ENCODE peak calls at places on chromosomes 5 and 9, in nine cellular contexts. One of them, this sample, is unnamed.

GRCh38 chr9:28093141-28093540 is 519.9 kb upstream of the C9orf72 start:
- DNase-seq in HCT116: no peak
- DNase-seq in pancreas: no peak
- DNase-seq in psoas muscle: no peak
- DNase-seq in SK-N-SH: no peak
- DNase-seq in GM23248: no peak
- DNase-seq in PC-9: no peak
- DNase-seq in lower lobe of right lung: no peak
- DNase-seq in mesenchymal stem cell: no peak
- DNase-seq in this sample: no peak

GRCh38 chr5:138706655-138707480 is 46.4 kb upstream of the CTNNA1 start:
- DNase-seq in HCT116: no peak
- DNase-seq in pancreas: no peak
- DNase-seq in psoas muscle: no peak
- DNase-seq in SK-N-SH: no peak
- DNase-seq in GM23248: peak; percentile 92
- DNase-seq in PC-9: no peak
- DNase-seq in lower lobe of right lung: no peak
- DNase-seq in mesenchymal stem cell: peak; percentile 74
- DNase-seq in this sample: no peak

GRCh38 chr5:76718381-76718832 is 2.5 kb downstream of the F2R start:
- DNase-seq in HCT116: no peak
- DNase-seq in pancreas: no peak
- DNase-seq in psoas muscle: no peak
- DNase-seq in SK-N-SH: no peak
- DNase-seq in GM23248: peak; percentile 50
- DNase-seq in PC-9: no peak
- DNase-seq in lower lobe of right lung: no peak
- DNase-seq in mesenchymal stem cell: peak; percentile 84
- DNase-seq in this sample: no peak

GRCh38 chr9:82923410-82924242 is 139.3 kb downstream of the RASEF start:
- DNase-seq in HCT116: no peak
- DNase-seq in pancreas: no peak
- DNase-seq in psoas muscle: no peak
- DNase-seq in SK-N-SH: no peak
- DNase-seq in GM23248: no peak
- DNase-seq in PC-9: peak; percentile 70
- DNase-seq in lower lobe of right lung: no peak
- DNase-seq in mesenchymal stem cell: no peak
- DNase-seq in this sample: peak; percentile 86

GRCh38 chr5:36054646-36055045 is 12.0 kb downstream of the UGT3A2 start:
- DNase-seq in HCT116: no peak
- DNase-seq in pancreas: no peak
- DNase-seq in psoas muscle: no peak
- DNase-seq in SK-N-SH: no peak
- DNase-seq in GM23248: peak; percentile 26
- DNase-seq in PC-9: no peak
- DNase-seq in lower lobe of right lung: no peak
- DNase-seq in mesenchymal stem cell: no peak
- DNase-seq in this sample: no peak

GRCh38 chr5:9505215-9505614 is 40.7 kb downstream of the SEMA5A start:
- DNase-seq in HCT116: no peak
- DNase-seq in pancreas: no peak
- DNase-seq in psoas muscle: no peak
- DNase-seq in SK-N-SH: no peak
- DNase-seq in GM23248: peak; percentile 59
- DNase-seq in PC-9: no peak
- DNase-seq in lower lobe of right lung: no peak
- DNase-seq in mesenchymal stem cell: no peak
- DNase-seq in this sample: no peak

GRCh38 chr5:168012006-168012405 is 279.4 kb upstream of the WWC1 start:
- DNase-seq in HCT116: no peak
- DNase-seq in pancreas: no peak
- DNase-seq in psoas muscle: no peak
- DNase-seq in SK-N-SH: no peak
- DNase-seq in GM23248: no peak
- DNase-seq in PC-9: no peak
- DNase-seq in lower lobe of right lung: no peak
- DNase-seq in mesenchymal stem cell: no peak
- DNase-seq in this sample: no peak

GRCh38 chr5:34743878-34744277 is 87.8 kb downstream of the RAI14 start:
- DNase-seq in HCT116: no peak
- DNase-seq in pancreas: no peak
- DNase-seq in psoas muscle: no peak
- DNase-seq in SK-N-SH: no peak
- DNase-seq in GM23248: peak; percentile 90
- DNase-seq in PC-9: no peak
- DNase-seq in lower lobe of right lung: no peak
- DNase-seq in mesenchymal stem cell: peak; percentile 96
- DNase-seq in this sample: peak; percentile 18

GRCh38 chr9:134707031-134707680 is 65.6 kb downstream of the COL5A1 start:
- DNase-seq in HCT116: no peak
- DNase-seq in pancreas: peak; percentile 40
- DNase-seq in psoas muscle: peak; percentile 74
- DNase-seq in SK-N-SH: peak; percentile 98
- DNase-seq in GM23248: peak; percentile 64
- DNase-seq in PC-9: no peak
- DNase-seq in lower lobe of right lung: no peak
- DNase-seq in mesenchymal stem cell: peak; percentile 98
- DNase-seq in this sample: peak; percentile 96

DNA sequence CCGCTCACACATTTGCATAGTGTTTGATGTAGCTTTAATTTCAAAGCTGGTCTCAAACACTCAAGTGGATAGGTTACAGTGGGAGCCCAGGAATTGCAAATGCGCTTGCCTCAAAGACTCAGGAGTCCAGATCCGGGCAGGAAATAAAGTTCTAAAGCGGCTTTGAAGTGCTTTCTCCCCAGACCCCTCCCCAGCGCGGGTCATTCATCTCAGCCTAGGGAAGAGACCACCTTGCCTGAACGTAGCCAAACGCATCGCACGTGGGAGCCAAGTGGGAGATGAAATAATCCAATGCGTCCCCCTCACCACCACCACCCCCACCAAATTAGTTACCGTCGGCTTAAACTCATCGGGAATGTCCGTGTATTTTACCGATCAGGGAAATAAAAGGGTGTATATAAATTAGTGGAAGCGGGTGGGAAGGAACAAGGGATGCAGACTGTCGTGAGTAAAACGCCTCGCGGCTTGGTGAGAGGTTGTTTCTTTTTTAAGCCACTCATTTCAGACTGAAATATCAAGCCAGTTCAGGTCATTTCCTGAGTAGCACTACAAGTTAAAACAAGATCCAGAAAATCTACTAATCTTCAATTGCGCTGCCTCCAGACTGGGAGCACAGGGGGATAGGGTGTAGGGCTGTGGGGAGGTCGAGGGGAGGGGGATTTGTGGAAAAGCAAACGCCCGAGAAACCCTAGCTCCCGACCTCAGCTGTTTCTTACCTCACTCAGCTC is 141.0 kb downstream of the TSSK1B start:
- DNase-seq in HCT116: no peak
- DNase-seq in pancreas: no peak
- DNase-seq in psoas muscle: no peak
- DNase-seq in SK-N-SH: peak; percentile 51
- DNase-seq in GM23248: peak; percentile 65
- DNase-seq in PC-9: no peak
- DNase-seq in lower lobe of right lung: no peak
- DNase-seq in mesenchymal stem cell: peak; percentile 60
- DNase-seq in this sample: peak; percentile 11
- H3K4me1 ChIP-seq in HCT116: peaks cover 8% of the 10 kb centered on the region
- H3K4me1 ChIP-seq in pancreas: peaks cover 5% of the 10 kb centered on the region
- H3K4me1 ChIP-seq in psoas muscle: peaks cover 7% of the 10 kb centered on the region
- H3K4me1 ChIP-seq in SK-N-SH: peaks cover 14% of the 10 kb centered on the region
- H3K4me1 ChIP-seq in GM23248: peaks cover 10% of the 10 kb centered on the region
- H3K4me1 ChIP-seq in PC-9: peaks cover 12% of the 10 kb centered on the region
- H3K4me1 ChIP-seq in lower lobe of right lung: peaks cover 12% of the 10 kb centered on the region
- H3K4me1 ChIP-seq in mesenchymal stem cell: peaks cover 4% of the 10 kb centered on the region
- H3K4me1 ChIP-seq in this sample: peaks cover 5% of the 10 kb centered on the region

DNA sequence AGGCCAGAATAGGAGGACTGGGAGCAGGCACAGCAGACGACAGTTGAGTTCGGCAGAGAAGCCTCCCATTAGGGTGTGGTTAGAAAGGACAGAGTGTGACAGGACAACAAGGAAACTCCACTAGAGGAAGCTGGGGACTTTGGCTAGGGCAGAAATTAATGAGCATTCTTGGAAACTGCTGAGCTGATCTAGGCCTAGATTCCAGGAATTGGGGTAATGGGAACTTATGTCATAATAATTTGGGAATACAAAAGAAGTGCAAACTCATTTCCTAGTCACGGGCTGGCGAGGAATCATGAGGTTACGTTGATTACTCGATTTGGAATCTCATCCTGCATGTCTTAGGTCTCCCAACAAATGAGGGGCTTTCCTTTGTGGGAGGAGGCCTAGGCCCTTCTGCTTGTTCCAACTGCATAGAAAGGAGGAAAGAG is 144.6 kb upstream of the RPS23 start:
- DNase-seq in HCT116: no peak
- DNase-seq in pancreas: no peak
- DNase-seq in psoas muscle: peak; percentile 57
- DNase-seq in SK-N-SH: no peak
- DNase-seq in GM23248: peak; percentile 44
- DNase-seq in PC-9: no peak
- DNase-seq in lower lobe of right lung: peak; percentile 43
- DNase-seq in mesenchymal stem cell: no peak
- DNase-seq in this sample: no peak
- H3K4me3 ChIP-seq in HCT116: no peak overlapping the region
- H3K4me3 ChIP-seq in pancreas: no peak overlapping the region
- H3K4me3 ChIP-seq in psoas muscle: no peak overlapping the region
- H3K4me3 ChIP-seq in SK-N-SH: no peak overlapping the region
- H3K4me3 ChIP-seq in GM23248: no peak overlapping the region
- H3K4me3 ChIP-seq in PC-9: no peak overlapping the region
- H3K4me3 ChIP-seq in lower lobe of right lung: no peak overlapping the region
- H3K4me3 ChIP-seq in mesenchymal stem cell: no peak overlapping the region
- H3K4me3 ChIP-seq in this sample: no peak overlapping the region

GRCh38 chr9:115046786-115047185 is 71.2 kb downstream of the TNC start:
- DNase-seq in HCT116: no peak
- DNase-seq in pancreas: no peak
- DNase-seq in psoas muscle: no peak
- DNase-seq in SK-N-SH: no peak
- DNase-seq in GM23248: no peak
- DNase-seq in PC-9: no peak
- DNase-seq in lower lobe of right lung: no peak
- DNase-seq in mesenchymal stem cell: peak; percentile 18
- DNase-seq in this sample: no peak

GRCh38 chr9:115046199-115046598 is 71.8 kb downstream of the TNC start:
- DNase-seq in HCT116: no peak
- DNase-seq in pancreas: no peak
- DNase-seq in psoas muscle: no peak
- DNase-seq in SK-N-SH: no peak
- DNase-seq in GM23248: no peak
- DNase-seq in PC-9: no peak
- DNase-seq in lower lobe of right lung: no peak
- DNase-seq in mesenchymal stem cell: peak; percentile 34
- DNase-seq in this sample: no peak

GRCh38 chr9:115043632-115044031 is 74.3 kb downstream of the TNC start:
- DNase-seq in HCT116: no peak
- DNase-seq in pancreas: no peak
- DNase-seq in psoas muscle: no peak
- DNase-seq in SK-N-SH: no peak
- DNase-seq in GM23248: no peak
- DNase-seq in PC-9: no peak
- DNase-seq in lower lobe of right lung: no peak
- DNase-seq in mesenchymal stem cell: no peak
- DNase-seq in this sample: no peak

GRCh38 chr9:115039686-115040085 is 78.3 kb downstream of the TNC start:
- DNase-seq in HCT116: no peak
- DNase-seq in pancreas: no peak
- DNase-seq in psoas muscle: no peak
- DNase-seq in SK-N-SH: no peak
- DNase-seq in GM23248: no peak
- DNase-seq in PC-9: no peak
- DNase-seq in lower lobe of right lung: no peak
- DNase-seq in mesenchymal stem cell: no peak
- DNase-seq in this sample: no peak

DNA sequence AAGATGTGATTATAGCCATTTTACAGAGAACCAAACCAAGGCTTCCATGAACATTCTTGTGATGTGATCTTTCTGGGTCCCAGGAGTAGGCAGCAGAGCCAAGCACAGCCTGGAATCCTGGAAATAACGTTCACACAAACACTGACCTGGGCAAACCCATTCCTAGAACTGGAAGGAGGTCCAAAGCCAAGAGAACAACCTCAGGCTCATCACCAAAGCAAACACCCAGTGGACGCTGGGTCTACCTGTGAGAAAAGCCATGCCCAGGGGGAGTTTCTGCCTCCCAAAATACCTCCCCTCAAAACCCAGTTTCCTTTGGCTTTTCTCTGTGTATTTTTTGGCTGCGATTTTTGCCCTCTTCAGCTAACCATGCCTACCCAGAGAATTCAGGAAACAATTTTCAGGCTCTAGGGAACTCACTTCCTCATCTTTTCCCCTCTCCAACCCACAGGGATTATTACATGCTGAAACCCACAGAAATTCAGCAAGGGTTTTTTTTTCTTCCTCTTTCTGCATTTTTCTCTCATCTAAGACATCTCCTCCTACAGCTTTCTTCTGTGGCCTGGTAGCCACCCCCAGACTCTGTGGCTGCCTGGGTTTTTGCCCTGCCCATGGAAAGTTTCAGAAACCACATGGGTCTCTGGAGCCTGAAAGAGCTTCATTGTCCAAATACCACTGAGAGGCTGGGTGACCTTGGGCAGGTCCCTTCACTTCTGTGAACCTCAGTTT is 75.0 kb downstream of the TNC start:
- DNase-seq in HCT116: no peak
- DNase-seq in pancreas: no peak
- DNase-seq in psoas muscle: no peak
- DNase-seq in SK-N-SH: no peak
- DNase-seq in GM23248: peak; percentile 52
- DNase-seq in PC-9: no peak
- DNase-seq in lower lobe of right lung: peak; percentile 52
- DNase-seq in mesenchymal stem cell: no peak
- DNase-seq in this sample: no peak
- H3K27ac ChIP-seq in HCT116: no peak overlapping the region
- H3K27ac ChIP-seq in pancreas: no peak overlapping the region
- H3K27ac ChIP-seq in psoas muscle: no peak overlapping the region
- H3K27ac ChIP-seq in SK-N-SH: no peak overlapping the region
- H3K27ac ChIP-seq in GM23248: peak overlapping the region; percentile 20
- H3K27ac ChIP-seq in PC-9: no peak overlapping the region
- H3K27ac ChIP-seq in lower lobe of right lung: no peak overlapping the region
- H3K27ac ChIP-seq in mesenchymal stem cell: no peak overlapping the region
- H3K27ac ChIP-seq in this sample: no peak overlapping the region

DNA sequence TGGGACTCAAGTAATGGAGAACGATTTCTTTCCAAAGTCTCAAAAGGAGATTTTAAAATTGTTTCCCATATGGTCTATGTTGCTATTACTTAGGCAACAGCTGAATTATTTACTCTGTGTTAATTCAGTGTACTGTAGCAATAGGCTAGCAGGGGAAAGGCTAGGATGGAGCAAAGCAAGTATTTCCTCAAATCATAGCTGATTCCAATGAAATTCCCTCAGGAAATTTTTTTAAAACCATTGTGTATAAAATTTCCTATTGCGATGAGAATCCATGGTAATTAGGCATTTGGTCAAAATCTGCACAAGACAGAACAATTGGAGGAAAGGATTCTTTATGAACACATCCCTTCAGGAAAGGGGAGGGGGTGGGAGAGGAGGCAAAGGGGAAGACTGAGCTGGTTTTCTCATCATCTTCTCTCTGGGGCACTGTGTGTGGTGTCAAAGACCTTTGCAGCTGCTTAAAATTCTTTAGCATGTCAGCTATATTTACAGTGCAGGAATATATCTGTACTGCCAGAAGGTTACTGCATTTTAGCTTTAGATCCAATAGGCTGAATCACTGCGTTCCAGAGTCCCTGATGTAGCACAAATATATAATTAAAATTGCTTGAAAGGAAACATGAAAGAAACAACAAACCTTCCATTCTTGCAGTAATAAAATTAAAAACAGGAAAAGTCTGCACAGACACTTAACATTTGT is 95.3 kb downstream of the ZNF608 start:
- DNase-seq in HCT116: no peak
- DNase-seq in pancreas: no peak
- DNase-seq in psoas muscle: no peak
- DNase-seq in SK-N-SH: no peak
- DNase-seq in GM23248: no peak
- DNase-seq in PC-9: peak; percentile 71
- DNase-seq in lower lobe of right lung: no peak
- DNase-seq in mesenchymal stem cell: no peak
- DNase-seq in this sample: peak; percentile 87
- H3K4me1 ChIP-seq in HCT116: peaks cover 54% of the 10 kb centered on the region
- H3K4me1 ChIP-seq in pancreas: peaks cover 50% of the 10 kb centered on the region
- H3K4me1 ChIP-seq in psoas muscle: peaks cover 42% of the 10 kb centered on the region
- H3K4me1 ChIP-seq in SK-N-SH: peaks cover 77% of the 10 kb centered on the region
- H3K4me1 ChIP-seq in GM23248: peaks cover 41% of the 10 kb centered on the region
- H3K4me1 ChIP-seq in PC-9: peaks cover 59% of the 10 kb centered on the region
- H3K4me1 ChIP-seq in lower lobe of right lung: peaks cover 66% of the 10 kb centered on the region
- H3K4me1 ChIP-seq in mesenchymal stem cell: peaks cover 32% of the 10 kb centered on the region
- H3K4me1 ChIP-seq in this sample: peaks cover 46% of the 10 kb centered on the region

This sample was measured in SJCRH30.